ENCODE peak calls at places on chromosomes 6 and 20, in seven cellular contexts. F, E, A, T, Y, G and P are unnamed samples. For H3K36me3, the result is how much of the 10 kb centered on the place peaks cover.

GRCh38 chr6:107489636-107490567 is at the start of gene SOBP:
- DNase-seq in F (no peak), E (no peak), A (peak), T (peak), Y (no peak), G (peak), P (no peak)

GRCh38 chr6:42292002-42292735 is 74.5 kb upstream of the MRPS10 start:
- DNase-seq in F (peak), E (peak), A (peak), T (no peak), Y (peak), G (no peak), P (peak)

GRCh38 chr6:14619419-14619781 is 501.8 kb downstream of the CD83 start:
- DNase-seq in F (no peak), E (no peak), A (no peak), T (no peak), Y (no peak), G (peak), P (no peak)

GRCh38 chr20:36784900-36785299 is 11.3 kb upstream of the DSN1 start:
- DNase-seq in F (no peak), E (no peak), A (peak), T (no peak), Y (no peak), G (no peak), P (no peak)

GRCh38 chr6:7418238-7418905 is 28.8 kb downstream of the RIOK1 start:
- DNase-seq in F (peak), E (no peak), A (peak), T (no peak), Y (no peak), G (no peak), P (no peak)

GRCh38 chr20:24376523-24377085 is 92.8 kb upstream of the SYNDIG1 start:
- DNase-seq in F (no peak), E (no peak), A (peak), T (no peak), Y (no peak), G (no peak), P (peak)

GRCh38 chr6:6771224-6771915 is 182.8 kb downstream of the LY86 start:
- DNase-seq in F (peak), E (peak), A (no peak), T (no peak), Y (no peak), G (no peak), P (no peak)

GRCh38 chr6:149026530-149026942 is 279.7 kb downstream of the UST start:
- DNase-seq in F (peak), E (no peak), A (peak), T (no peak), Y (no peak), G (peak), P (peak)

GRCh38 chr6:90677440-90677839 is 90.6 kb upstream of the MAP3K7 start:
- DNase-seq in F (no peak), E (no peak), A (no peak), T (no peak), Y (no peak), G (no peak), P (no peak)

GRCh38 chr6:165858571-165858970 is 195.5 kb upstream of the PDE10A start:
- DNase-seq in F (peak), E (no peak), A (peak), T (no peak), Y (no peak), G (no peak), P (no peak)

GRCh38 chr6:80366721-80367120 is 260.2 kb downstream of the BCKDHB start:
- DNase-seq in F (no peak), E (no peak), A (peak), T (no peak), Y (no peak), G (peak), P (no peak)

GRCh38 chr6:12012231-12012565 is at the start of gene HIVEP1:
- DNase-seq in F (no peak), E (no peak), A (no peak), T (no peak), Y (no peak), G (peak), P (no peak)

GRCh38 chr6:85047818-85048217 is 283.4 kb upstream of the TBX18 start:
- DNase-seq in F (peak), E (no peak), A (no peak), T (no peak), Y (no peak), G (no peak), P (no peak)

GRCh38 chr20:39523405-39523804 is 561.3 kb downstream of the DHX35 start:
- DNase-seq in F (no peak), E (no peak), A (no peak), T (no peak), Y (no peak), G (no peak), P (no peak)

GRCh38 chr20:13857304-13857703 is 72.5 kb downstream of the NDUFAF5 start:
- DNase-seq in F (no peak), E (no peak), A (no peak), T (no peak), Y (no peak), G (no peak), P (no peak)

GRCh38 chr6:56842602-56843475 is 112.1 kb upstream of the BEND6 start:
- DNase-seq in F (peak), E (peak), A (peak), T (no peak), Y (no peak), G (peak), P (no peak)

GRCh38 chr20:2956480-2956879 is 83.2 kb downstream of the PTPRA start:
- DNase-seq in F (no peak), E (no peak), A (no peak), T (no peak), Y (no peak), G (no peak), P (no peak)

GRCh38 chr6:15716889-15717288 is 54.1 kb upstream of the DTNBP1 start:
- DNase-seq in F (no peak), E (no peak), A (no peak), T (no peak), Y (no peak), G (no peak), P (no peak)

GRCh38 chr6:132131777-132132176 is 180.6 kb upstream of the CCN2 start:
- DNase-seq in F (peak), E (peak), A (peak), T (no peak), Y (peak), G (no peak), P (peak)

GRCh38 chr6:93992976-93993375 is 573.6 kb upstream of the EPHA7 start:
- DNase-seq in F (no peak), E (no peak), A (no peak), T (no peak), Y (no peak), G (no peak), P (no peak)

GRCh38 chr6:151313060-151313459 is 73.3 kb downstream of the AKAP12 start:
- DNase-seq in F (no peak), E (no peak), A (no peak), T (no peak), Y (no peak), G (no peak), P (no peak)

GRCh38 chr6:10300071-10300470 is 114.8 kb downstream of the TFAP2A start:
- DNase-seq in F (peak), E (peak), A (no peak), T (no peak), Y (peak), G (no peak), P (no peak)

GRCh38 chr6:137884428-137884827 is 17.4 kb downstream of the TNFAIP3 start:
- DNase-seq in F (no peak), E (no peak), A (no peak), T (no peak), Y (no peak), G (no peak), P (no peak)

GRCh38 chr6:167987811-167988495 is 9.5 kb upstream of the KIF25 start:
- DNase-seq in F (no peak), E (no peak), A (no peak), T (no peak), Y (no peak), G (no peak), P (no peak)

GRCh38 chr6:142975272-142975805 is 30.4 kb upstream of the HIVEP2 start:
- DNase-seq in F (peak), E (no peak), A (no peak), T (no peak), Y (no peak), G (no peak), P (no peak)

GRCh38 chr20:14885661-14886060 is 548.2 kb upstream of the FLRT3 start:
- DNase-seq in F (peak), E (no peak), A (no peak), T (no peak), Y (no peak), G (no peak), P (no peak)

GRCh38 chr6:140566706-140567330 is 1192.4 kb upstream of the CITED2 start:
- DNase-seq in F (peak), E (no peak), A (peak), T (no peak), Y (peak), G (no peak), P (no peak)

GRCh38 chr6:106026748-106027147 is 59.4 kb upstream of the PRDM1 start:
- DNase-seq in F (no peak), E (no peak), A (peak), T (no peak), Y (no peak), G (no peak), P (no peak)

GRCh38 chr20:1130849-1131248 is 12.4 kb downstream of the PSMF1 start:
- DNase-seq in F (no peak), E (no peak), A (no peak), T (no peak), Y (no peak), G (no peak), P (no peak)

GRCh38 chr20:364905-365794 is 15.4 kb upstream of the TRIB3 start:
- DNase-seq in F (peak), E (peak), A (peak), T (no peak), Y (no peak), G (no peak), P (no peak)

GRCh38 chr20:49368596-49368995 is 90.7 kb upstream of the ZNFX1 start:
- DNase-seq in F (no peak), E (no peak), A (no peak), T (no peak), Y (no peak), G (no peak), P (no peak)

GRCh38 chr6:54267798-54268197 is 40.4 kb upstream of the TINAG start:
- DNase-seq in F (peak), E (no peak), A (peak), T (no peak), Y (no peak), G (peak), P (no peak)

GRCh38 chr20:50810063-50810462 is 15.2 kb downstream of the BCAS4 start:
- DNase-seq in F (no peak), E (no peak), A (no peak), T (no peak), Y (no peak), G (no peak), P (no peak)

GRCh38 chr6:4435981-4436445 is 300.6 kb upstream of the ECI2 start:
- DNase-seq in F (no peak), E (no peak), A (no peak), T (no peak), Y (no peak), G (no peak), P (no peak)

GRCh38 chr6:167341038-167341613 is 16.2 kb downstream of the TTLL2 start:
- DNase-seq in F (no peak), E (no peak), A (no peak), T (no peak), Y (no peak), G (no peak), P (no peak)

GRCh38 chr6:52301326-52301725 is 16.8 kb upstream of the MCM3 start:
- DNase-seq in F (no peak), E (no peak), A (no peak), T (no peak), Y (no peak), G (no peak), P (no peak)

GRCh38 chr6:138580040-138580439 is 80.7 kb upstream of the NHSL1 start:
- DNase-seq in F (no peak), E (no peak), A (no peak), T (no peak), Y (no peak), G (no peak), P (no peak)

GRCh38 chr6:3068329-3069223 is at the start of gene RIPK1:
- DNase-seq in F (peak), E (peak), A (peak), T (peak), Y (no peak), G (peak), P (peak)
- TF ChIP-seq CTCF in F (peak), E (no peak), A (peak), T (peak), Y (peak), G (peak), P (peak)

DNA sequence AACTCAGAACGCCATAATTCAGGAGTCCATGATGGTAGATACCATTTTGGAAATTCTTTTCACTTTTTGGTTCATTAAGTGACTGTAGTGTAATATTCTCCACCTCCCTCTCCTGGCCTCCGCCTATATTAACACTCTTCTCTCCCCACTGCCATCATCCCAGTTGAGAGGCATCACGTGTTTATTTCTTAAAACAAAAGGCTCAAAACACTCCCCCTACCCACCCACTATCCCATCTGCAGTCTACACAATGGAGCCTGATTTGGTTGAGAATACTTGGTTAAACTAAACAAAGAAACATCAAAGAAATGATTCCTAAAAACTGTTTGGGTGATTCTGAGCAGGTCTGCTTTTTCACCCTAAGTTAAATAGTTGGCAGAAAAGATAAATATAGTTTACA is 5.8 kb downstream of the TFAP2B start:
- DNase-seq in F (no peak), E (no peak), A (no peak), T (no peak), Y (no peak), G (no peak), P (no peak)
- H3K4me3 ChIP-seq in F (no peak), E (no peak), A (no peak), T (no peak), Y (peak), G (peak), P (no peak)

DNA sequence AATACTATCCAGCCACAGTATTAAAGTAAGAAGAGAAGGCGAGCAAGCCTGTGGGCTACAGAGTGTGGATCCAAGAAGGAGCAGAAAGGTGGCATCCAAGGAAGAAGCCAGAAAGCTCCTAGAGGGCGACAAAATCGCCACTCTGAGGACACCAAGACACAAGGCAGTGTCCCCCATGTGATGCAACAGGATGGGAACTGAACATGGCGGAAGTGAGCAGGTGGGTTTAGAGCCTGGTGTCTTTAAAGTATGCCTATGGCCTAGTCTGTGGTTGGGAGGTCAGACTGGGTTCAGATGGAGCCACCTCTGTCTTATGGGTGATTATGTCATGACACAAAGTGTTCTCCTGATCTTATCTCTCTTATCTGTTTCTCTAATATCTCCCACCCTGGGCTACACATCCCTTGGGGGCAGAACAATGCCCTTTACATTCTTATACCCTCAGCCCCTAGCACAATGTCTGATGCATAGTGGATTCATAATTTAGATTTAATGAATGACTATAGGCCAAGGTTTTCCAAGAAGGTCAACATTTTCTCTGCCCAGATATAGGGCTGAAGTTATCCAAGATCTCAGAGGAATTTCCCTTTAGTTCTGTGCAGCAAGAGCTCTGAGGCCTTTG is 167.1 kb upstream of the AKIRIN2 start:
- DNase-seq in F (no peak), E (no peak), A (no peak), T (no peak), Y (no peak), G (no peak), P (no peak)
- H3K36me3 ChIP-seq in F (under half), E (under half), A (under half), T (under half), Y (under half), G (under half), P (under half)

GRCh38 chr20:34299925-34300806 is 3.0 kb downstream of the AHCY start:
- DNase-seq in F (peak), E (no peak), A (peak), T (no peak), Y (no peak), G (no peak), P (no peak)

GRCh38 chr20:34300809-34301586 is 2.2 kb downstream of the AHCY start:
- DNase-seq in F (no peak), E (no peak), A (no peak), T (no peak), Y (no peak), G (peak), P (no peak)

GRCh38 chr20:34302312-34302722 is 838 bp downstream of the AHCY start:
- DNase-seq in F (peak), E (peak), A (peak), T (no peak), Y (no peak), G (no peak), P (no peak)

GRCh38 chr20:34301587-34302311 is 1.4 kb downstream of the AHCY start:
- DNase-seq in F (no peak), E (no peak), A (no peak), T (no peak), Y (no peak), G (no peak), P (no peak)

DNA sequence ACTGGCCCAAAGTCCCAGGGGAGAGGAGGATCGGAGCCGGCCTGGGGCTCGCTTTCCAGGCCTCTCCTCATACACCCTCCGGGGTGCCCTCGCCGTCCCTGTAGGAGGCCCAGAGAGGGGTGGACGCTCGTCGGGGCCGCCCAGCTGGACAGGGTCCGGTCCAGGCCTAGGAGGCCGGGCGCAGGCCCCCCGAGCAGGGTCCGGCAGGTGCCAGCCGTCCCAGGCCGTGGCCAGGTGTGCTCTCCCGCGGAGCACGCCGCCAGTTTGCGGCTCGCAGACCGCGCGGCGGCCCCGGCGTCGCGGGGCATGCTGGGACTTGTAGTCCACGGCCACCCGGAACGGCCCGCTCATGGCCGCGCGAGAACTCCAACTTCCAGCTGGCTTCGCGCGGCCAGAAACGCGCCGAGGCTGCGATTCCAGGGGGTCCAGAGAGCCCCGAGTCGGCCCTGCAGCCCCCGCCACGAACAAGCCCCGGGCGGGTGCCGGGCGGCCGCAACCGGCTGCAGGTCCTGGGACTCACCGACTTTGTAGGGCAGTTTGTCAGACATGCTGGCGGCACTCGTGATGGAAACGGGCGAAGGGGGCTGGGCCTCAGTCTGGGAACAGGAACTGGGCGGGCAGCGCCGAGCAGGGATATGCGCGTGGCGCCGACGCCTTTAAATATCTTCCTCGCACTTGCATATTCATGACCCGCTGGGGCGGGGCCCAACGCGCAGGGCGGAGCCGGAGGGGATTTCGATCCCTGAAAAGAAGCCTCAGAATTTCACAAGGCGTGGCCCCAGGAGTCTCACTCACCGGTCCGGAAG is at the start of gene AHCY:
- DNase-seq in F (peak), E (peak), A (peak), T (peak), Y (peak), G (peak), P (peak)
- TF ChIP-seq CTCF in F (peak), E (peak), A (no peak), T (no peak), Y (no peak), G (no peak), P (no peak)

GRCh38 chr6:24131751-24132150 is 5.7 kb downstream of the NRSN1 start:
- DNase-seq in F (no peak), E (no peak), A (no peak), T (no peak), Y (no peak), G (no peak), P (no peak)

GRCh38 chr6:24122139-24122538 is 3.9 kb upstream of the NRSN1 start:
- DNase-seq in F (no peak), E (no peak), A (no peak), T (no peak), Y (no peak), G (no peak), P (no peak)

GRCh38 chr6:24126586-24127192 is 674 bp downstream of the NRSN1 start:
- DNase-seq in F (peak), E (peak), A (peak), T (peak), Y (peak), G (peak), P (no peak)

GRCh38 chr6:24127316-24127715 is 1.3 kb downstream of the NRSN1 start:
- DNase-seq in F (no peak), E (no peak), A (no peak), T (no peak), Y (no peak), G (no peak), P (no peak)

GRCh38 chr6:24125980-24126379 is at the start of gene NRSN1:
- DNase-seq in F (no peak), E (no peak), A (no peak), T (no peak), Y (no peak), G (peak), P (no peak)
- H3K4me3 ChIP-seq in F (no peak), E (no peak), A (no peak), T (no peak), Y (no peak), G (peak), P (no peak)

GRCh38 chr6:135047324-135047723 is 7.3 kb downstream of the HBS1L start:
- DNase-seq in F (no peak), E (no peak), A (no peak), T (no peak), Y (no peak), G (no peak), P (no peak)
- H3K36me3 ChIP-seq in F (under half), E (under half), A (under half), T (under half), Y (under half), G (under half), P (under half)

DNA sequence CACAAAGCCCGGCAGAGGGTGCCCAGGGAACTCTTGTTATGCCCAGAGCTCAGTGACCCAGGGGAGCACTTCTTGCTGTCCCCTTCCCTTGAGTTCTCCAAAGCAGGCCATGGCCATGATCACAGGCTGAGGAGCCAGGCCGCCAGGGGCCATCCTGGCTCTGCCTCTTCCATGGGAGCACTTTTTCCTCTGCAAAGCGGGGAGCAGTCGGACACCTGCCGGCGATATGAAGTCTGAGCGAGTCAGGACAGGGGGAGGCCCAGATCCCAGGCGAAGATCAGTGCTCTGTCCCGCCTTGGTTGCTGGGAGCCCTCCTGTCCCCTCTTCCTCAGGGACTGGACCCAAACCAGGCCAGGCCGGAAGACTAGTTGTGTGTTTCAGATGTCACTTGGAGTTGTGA is 67.9 kb downstream of the TCP11 start:
- DNase-seq in F (no peak), E (no peak), A (no peak), T (no peak), Y (no peak), G (no peak), P (no peak)
- TF ChIP-seq CTCF in F (no peak), E (no peak), A (no peak), T (no peak), Y (no peak), G (no peak), P (no peak)

GRCh38 chr20:47276856-47277541 is 79.5 kb downstream of the ZMYND8 start:
- DNase-seq in F (no peak), E (no peak), A (peak), T (no peak), Y (peak), G (no peak), P (peak)
- H3K4me3 ChIP-seq in F (no peak), E (no peak), A (no peak), T (no peak), Y (no peak), G (no peak), P (no peak)